ENCODE peak calls at places on chromosomes 1 and 21, in six cellular contexts. S is psoas muscle, O is brain microvascular endothelial cell, K is lower leg skin, V is foreskin fibroblast, R is PC-3. N is an unnamed sample.
A peak's percentile ranks its signal among the peaks of the same experiment; 100 is the strongest.

GRCh38 chr1:17055801-17056200 is 2.0 kb upstream of the SDHB start:
- DNase-seq in S (no peak), K (no peak), R (no peak), V (no peak), O (no peak), N (no peak)

GRCh38 chr21:42937960-42938580 is 12.6 kb upstream of the ERVH48-1 start:
- DNase-seq in R (no peak), S (no peak), K (no peak), V (no peak), O (no peak), N (no peak)

GRCh38 chr1:109570414-109570813 is 22.0 kb downstream of the GNAI3 start:
- DNase-seq in V (no peak), K (no peak), S (no peak), R (peak; percentile 88), O (peak; percentile 46), N (peak; percentile 67)

GRCh38 chr1:151282883-151283725 is 1.0 kb downstream of the ZNF687 start:
- DNase-seq in S (peak; percentile 69), O (no peak), V (peak; percentile 44), K (peak; percentile 42), R (peak; percentile 23), N (no peak)

GRCh38 chr1:9174762-9175161 is 45.9 kb upstream of the GPR157 start:
- DNase-seq in V (no peak), S (no peak), K (no peak), R (no peak), O (no peak), N (no peak)

GRCh38 chr1:66752000-66752592 is at the start of gene DYNLT5:
- DNase-seq in K (no peak), O (peak; percentile 56), V (peak; percentile 84), R (no peak), S (peak; percentile 72), N (peak; percentile 68)

GRCh38 chr1:7638078-7638477 is 133.0 kb upstream of the VAMP3 start:
- DNase-seq in O (no peak), V (no peak), S (no peak), R (no peak), K (no peak), N (peak; percentile 45)

GRCh38 chr1:65221638-65222421 is 73.8 kb downstream of the AK4 start:
- DNase-seq in S (no peak), K (no peak), R (no peak), V (no peak), O (no peak), N (no peak)

GRCh38 chr1:42773420-42773819 is 6.4 kb downstream of the C1orf50 start:
- DNase-seq in V (no peak), O (no peak), R (no peak), S (no peak), K (no peak), N (no peak)

DNA sequence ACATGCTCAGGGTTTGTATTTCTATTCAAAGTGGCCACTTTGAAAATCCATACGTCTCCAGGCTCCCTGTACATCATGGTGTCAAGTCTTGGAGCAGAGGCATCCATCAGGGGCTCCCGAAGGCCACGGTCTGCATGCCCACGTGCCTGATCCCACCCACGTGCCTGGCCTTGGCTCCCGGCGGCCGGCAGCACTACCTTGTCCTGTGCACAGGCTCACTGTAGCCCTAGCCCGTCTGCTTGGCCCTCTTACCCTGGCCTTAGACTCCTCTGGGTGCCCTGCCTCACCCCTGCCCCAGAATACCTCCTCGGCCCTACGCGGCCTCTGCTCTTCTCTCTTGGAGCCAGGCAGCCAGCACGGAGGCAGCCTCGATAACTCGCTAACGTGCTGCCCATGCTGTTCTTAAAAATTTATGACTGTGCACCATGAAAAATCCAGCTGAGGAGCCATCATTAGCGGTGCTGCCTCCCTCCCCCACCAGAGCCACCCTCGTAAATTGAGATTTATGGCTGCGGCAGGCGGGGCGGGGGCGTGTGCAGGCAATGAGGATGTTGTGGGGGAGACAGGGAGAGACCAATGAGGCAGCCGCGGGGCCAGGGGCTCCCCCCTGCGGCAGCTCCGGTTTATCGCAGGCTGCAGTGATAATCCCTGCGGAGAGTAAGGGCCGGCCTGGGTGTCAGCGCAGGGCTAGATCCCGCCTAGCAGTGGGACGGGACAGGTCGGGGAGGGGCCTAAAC is 24.6 kb downstream of the DMAP1 start:
- DNase-seq in S (no peak), V (peak; percentile 78), K (no peak), R (no peak), O (peak; percentile 18), N (no peak)
- TF ChIP-seq CTCF in S (peak; percentile 10), V (peak; percentile 82), K (no peak), R (no peak), O (peak; percentile 82), N (peak; percentile 34)

GRCh38 chr1:27598902-27599528 is 4.9 kb downstream of the AHDC1 start:
- DNase-seq in V (peak; percentile 86), O (peak; percentile 67), R (peak; percentile 46), K (no peak), S (peak; percentile 82), N (peak; percentile 84)

GRCh38 chr1:27598288-27598687 is 5.7 kb downstream of the AHDC1 start:
- DNase-seq in K (no peak), O (no peak), R (no peak), V (no peak), S (peak; percentile 78), N (peak; percentile 60)

GRCh38 chr1:27601321-27601770 is 2.6 kb downstream of the AHDC1 start:
- DNase-seq in O (no peak), K (no peak), R (no peak), V (no peak), S (no peak), N (no peak)

GRCh38 chr1:27600500-27601175 is 3.3 kb downstream of the AHDC1 start:
- DNase-seq in S (no peak), V (no peak), R (no peak), O (no peak), K (no peak), N (peak; percentile 58)

DNA sequence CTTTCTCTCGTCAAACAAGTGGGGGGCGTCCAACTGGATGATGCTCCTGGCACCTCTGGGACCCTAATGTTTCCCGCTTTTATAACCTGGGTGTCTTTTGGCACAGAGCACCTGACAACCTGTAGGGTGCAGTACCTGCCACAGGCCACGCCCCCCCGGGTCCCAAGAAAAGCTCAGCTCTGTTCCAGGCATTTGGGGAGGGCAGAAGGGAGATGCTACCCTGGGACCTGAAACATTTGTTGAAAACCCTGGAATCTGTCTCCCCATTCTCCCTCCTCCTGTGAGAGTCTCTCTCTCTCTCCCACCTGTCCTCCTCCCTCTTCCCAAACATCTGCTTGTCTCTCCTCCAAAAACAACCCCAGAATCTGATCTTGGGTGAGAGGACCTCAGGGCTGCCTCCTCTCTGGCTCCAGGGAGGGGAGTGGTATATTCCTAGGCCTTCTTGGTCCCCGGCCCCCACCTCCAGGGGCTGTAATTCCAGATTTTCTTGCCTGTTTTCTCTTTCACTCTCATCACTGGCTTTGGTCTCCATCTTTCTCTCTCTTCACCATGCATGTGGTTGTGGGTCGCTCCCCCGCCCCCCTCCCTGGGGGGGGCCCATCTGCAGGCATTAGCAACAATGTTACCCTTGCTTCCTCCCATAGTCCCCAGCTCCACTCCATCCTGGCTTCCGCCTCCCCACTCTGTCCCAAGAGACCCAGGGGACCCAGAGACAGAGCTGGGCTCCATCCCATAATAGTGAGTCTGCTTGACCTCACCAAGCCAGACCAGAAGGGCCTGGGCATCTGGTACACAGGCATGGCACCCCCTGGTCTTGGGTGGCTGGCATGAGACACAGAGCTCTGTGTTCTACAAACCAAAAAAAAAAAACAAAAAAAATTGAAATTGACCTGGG is 4.1 kb downstream of the AHDC1 start:
- DNase-seq in V (no peak), O (no peak), S (no peak), R (peak; percentile 29), K (no peak), N (no peak)
- H3K4me3 ChIP-seq in V (peak overlapping the region; percentile 39), O (peak overlapping the region; percentile 15), S (peak overlapping the region; percentile 99), R (peak overlapping the region; percentile 48), K (no peak overlapping the region), N (peak overlapping the region; percentile 15)

DNA sequence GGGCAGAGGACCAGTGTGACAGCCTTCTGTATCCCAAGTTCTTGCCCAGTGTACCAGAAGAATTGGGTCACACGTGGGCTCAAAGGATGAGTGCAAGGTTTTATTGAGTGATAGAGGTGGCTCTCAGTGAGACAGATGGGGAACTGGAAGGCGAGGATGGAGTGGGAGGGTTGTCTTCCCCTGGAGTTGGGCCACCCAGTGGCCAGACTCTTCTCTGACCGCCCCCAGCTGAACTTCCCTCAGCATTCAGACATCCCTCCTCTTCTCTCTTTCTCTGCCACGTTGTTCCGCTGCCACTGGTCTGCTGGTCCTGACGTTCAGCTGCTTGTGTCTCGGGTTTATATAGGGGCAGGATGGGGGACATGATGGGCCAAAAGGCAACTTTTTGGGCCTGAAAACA is 150.1 kb upstream of the IVNS1ABP start:
- DNase-seq in K (no peak), O (no peak), R (no peak), S (no peak), V (no peak), N (no peak)
- TF ChIP-seq CTCF in K (no peak), O (no peak), R (no peak), S (no peak), V (no peak), N (no peak)

GRCh38 chr1:1199961-1200875 is 6.2 kb downstream of the TNFRSF18 start:
- DNase-seq in O (no peak), S (peak; percentile 50), V (no peak), K (no peak), R (no peak), N (no peak)
- H3K4me3 ChIP-seq in O (no peak overlapping the region), S (peak overlapping the region; percentile 59), V (no peak overlapping the region), K (no peak overlapping the region), R (peak overlapping the region; percentile 71), N (no peak overlapping the region)

GRCh38 chr21:44828362-44829056 is 10.6 kb upstream of the SUMO3 start:
- DNase-seq in O (no peak), V (no peak), R (no peak), K (no peak), S (no peak), N (no peak)

GRCh38 chr21:44833663-44834062 is 15.8 kb upstream of the SUMO3 start:
- DNase-seq in S (no peak), O (no peak), K (no peak), V (no peak), R (no peak), N (no peak)

GRCh38 chr21:44831227-44831626 is 13.4 kb upstream of the SUMO3 start:
- DNase-seq in V (no peak), K (no peak), S (no peak), R (no peak), O (no peak), N (no peak)

GRCh38 chr21:44834231-44834950 is 16.5 kb upstream of the SUMO3 start:
- DNase-seq in R (no peak), V (no peak), O (no peak), K (no peak), S (no peak), N (no peak)

GRCh38 chr21:44829507-44830092 is 11.7 kb upstream of the SUMO3 start:
- DNase-seq in O (no peak), V (no peak), S (no peak), R (no peak), K (no peak), N (no peak)
- TF ChIP-seq CTCF in O (no peak), V (no peak), S (no peak), R (no peak), K (no peak), N (no peak)

N was measured in fibroblast of pulmonary artery.